ENCODE peak calls at places on chromosome 10, in nine cellular contexts. One of them, this sample, is unnamed.
A peak's percentile ranks its signal among the peaks of the same experiment; 100 is the strongest.

GRCh38 chr10:59829024-59829423 is 75.8 kb upstream of the MRLN start:
- DNase-seq in neural progenitor cell: no peak
- DNase-seq in endothelial cell of umbilical vein: no peak
- DNase-seq in colonic mucosa: no peak
- DNase-seq in mesendoderm: no peak
- DNase-seq in HAP-1: no peak
- DNase-seq in fibroblast of lung: no peak
- DNase-seq in uterus: no peak
- DNase-seq in ovary: no peak
- DNase-seq in this sample: no peak

GRCh38 chr10:114680557-114681117 is 22.6 kb upstream of the ABLIM1 start:
- DNase-seq in mesendoderm: no peak
- DNase-seq in uterus: no peak
- DNase-seq in HAP-1: no peak
- DNase-seq in ovary: no peak
- DNase-seq in neural progenitor cell: no peak
- DNase-seq in endothelial cell of umbilical vein: no peak
- DNase-seq in fibroblast of lung: no peak
- DNase-seq in colonic mucosa: no peak
- DNase-seq in this sample: no peak

GRCh38 chr10:30438016-30438850 is 4.2 kb downstream of the MAP3K8 start:
- DNase-seq in mesendoderm: no peak
- DNase-seq in fibroblast of lung: peak; percentile 55
- DNase-seq in neural progenitor cell: no peak
- DNase-seq in uterus: no peak
- DNase-seq in endothelial cell of umbilical vein: no peak
- DNase-seq in colonic mucosa: no peak
- DNase-seq in HAP-1: no peak
- DNase-seq in ovary: no peak
- DNase-seq in this sample: no peak

GRCh38 chr10:17001297-17001744 is 128.3 kb downstream of the CUBN start:
- DNase-seq in endothelial cell of umbilical vein: no peak
- DNase-seq in uterus: no peak
- DNase-seq in colonic mucosa: no peak
- DNase-seq in mesendoderm: no peak
- DNase-seq in neural progenitor cell: no peak
- DNase-seq in fibroblast of lung: peak; percentile 50
- DNase-seq in ovary: peak; percentile 48
- DNase-seq in HAP-1: no peak
- DNase-seq in this sample: no peak

GRCh38 chr10:107727762-107728317 is 563.3 kb upstream of the SORCS1 start:
- DNase-seq in endothelial cell of umbilical vein: no peak
- DNase-seq in mesendoderm: no peak
- DNase-seq in ovary: no peak
- DNase-seq in fibroblast of lung: peak; percentile 31
- DNase-seq in colonic mucosa: peak; percentile 38
- DNase-seq in neural progenitor cell: no peak
- DNase-seq in HAP-1: peak; percentile 11
- DNase-seq in uterus: no peak
- DNase-seq in this sample: no peak

GRCh38 chr10:100586959-100587358 is 51.2 kb downstream of the HIF1AN start:
- DNase-seq in mesendoderm: no peak
- DNase-seq in neural progenitor cell: no peak
- DNase-seq in ovary: no peak
- DNase-seq in fibroblast of lung: no peak
- DNase-seq in colonic mucosa: no peak
- DNase-seq in uterus: no peak
- DNase-seq in HAP-1: no peak
- DNase-seq in endothelial cell of umbilical vein: no peak
- DNase-seq in this sample: no peak

GRCh38 chr10:47369251-47369894 is 14.7 kb downstream of the ZNF488 start:
- DNase-seq in uterus: no peak
- DNase-seq in mesendoderm: no peak
- DNase-seq in endothelial cell of umbilical vein: no peak
- DNase-seq in colonic mucosa: no peak
- DNase-seq in HAP-1: no peak
- DNase-seq in ovary: no peak
- DNase-seq in fibroblast of lung: no peak
- DNase-seq in neural progenitor cell: no peak
- DNase-seq in this sample: no peak

GRCh38 chr10:126080879-126081331 is 184.5 kb downstream of the FANK1 start:
- DNase-seq in ovary: no peak
- DNase-seq in HAP-1: no peak
- DNase-seq in fibroblast of lung: peak; percentile 99
- DNase-seq in mesendoderm: no peak
- DNase-seq in colonic mucosa: no peak
- DNase-seq in endothelial cell of umbilical vein: peak; percentile 83
- DNase-seq in neural progenitor cell: no peak
- DNase-seq in uterus: no peak
- DNase-seq in this sample: no peak

GRCh38 chr10:123573236-123574147 is 92.7 kb upstream of the GPR26 start:
- DNase-seq in endothelial cell of umbilical vein: peak; percentile 8
- DNase-seq in mesendoderm: peak; percentile 91
- DNase-seq in fibroblast of lung: no peak
- DNase-seq in neural progenitor cell: peak; percentile 80
- DNase-seq in colonic mucosa: peak; percentile 77
- DNase-seq in uterus: no peak
- DNase-seq in HAP-1: peak; percentile 44
- DNase-seq in ovary: no peak
- DNase-seq in this sample: no peak

GRCh38 chr10:30812018-30812851 is 182.7 kb upstream of the LYZL2 start:
- DNase-seq in neural progenitor cell: no peak
- DNase-seq in ovary: peak; percentile 79
- DNase-seq in fibroblast of lung: peak; percentile 97
- DNase-seq in endothelial cell of umbilical vein: peak; percentile 96
- DNase-seq in colonic mucosa: peak; percentile 29
- DNase-seq in HAP-1: no peak
- DNase-seq in mesendoderm: no peak
- DNase-seq in uterus: peak; percentile 93
- DNase-seq in this sample: peak; percentile 75

GRCh38 chr10:3136336-3136735 is 36.2 kb downstream of the PITRM1 start:
- DNase-seq in neural progenitor cell: no peak
- DNase-seq in mesendoderm: no peak
- DNase-seq in uterus: no peak
- DNase-seq in HAP-1: no peak
- DNase-seq in endothelial cell of umbilical vein: no peak
- DNase-seq in colonic mucosa: no peak
- DNase-seq in ovary: peak; percentile 68
- DNase-seq in fibroblast of lung: no peak
- DNase-seq in this sample: peak; percentile 85

GRCh38 chr10:84254552-84255137 is 9.8 kb downstream of the RGR start:
- DNase-seq in uterus: no peak
- DNase-seq in fibroblast of lung: no peak
- DNase-seq in mesendoderm: no peak
- DNase-seq in ovary: no peak
- DNase-seq in neural progenitor cell: no peak
- DNase-seq in colonic mucosa: no peak
- DNase-seq in endothelial cell of umbilical vein: no peak
- DNase-seq in HAP-1: no peak
- DNase-seq in this sample: no peak

GRCh38 chr10:60896033-60896432 is 48.0 kb downstream of the RHOBTB1 start:
- DNase-seq in ovary: no peak
- DNase-seq in endothelial cell of umbilical vein: peak; percentile 13
- DNase-seq in neural progenitor cell: no peak
- DNase-seq in HAP-1: no peak
- DNase-seq in uterus: no peak
- DNase-seq in colonic mucosa: no peak
- DNase-seq in mesendoderm: no peak
- DNase-seq in fibroblast of lung: peak; percentile 71
- DNase-seq in this sample: no peak

GRCh38 chr10:73584737-73585136 is 6.4 kb downstream of the USP54 start:
- DNase-seq in ovary: no peak
- DNase-seq in endothelial cell of umbilical vein: no peak
- DNase-seq in colonic mucosa: no peak
- DNase-seq in fibroblast of lung: peak; percentile 41
- DNase-seq in mesendoderm: no peak
- DNase-seq in neural progenitor cell: no peak
- DNase-seq in uterus: no peak
- DNase-seq in HAP-1: no peak
- DNase-seq in this sample: no peak

GRCh38 chr10:104257235-104257634 is 2.5 kb downstream of the GSTO1 start:
- DNase-seq in mesendoderm: no peak
- DNase-seq in uterus: no peak
- DNase-seq in colonic mucosa: no peak
- DNase-seq in ovary: no peak
- DNase-seq in neural progenitor cell: no peak
- DNase-seq in endothelial cell of umbilical vein: no peak
- DNase-seq in fibroblast of lung: no peak
- DNase-seq in HAP-1: no peak
- DNase-seq in this sample: no peak

GRCh38 chr10:104260775-104261115 is 6.1 kb downstream of the GSTO1 start:
- DNase-seq in uterus: no peak
- DNase-seq in HAP-1: no peak
- DNase-seq in colonic mucosa: no peak
- DNase-seq in ovary: no peak
- DNase-seq in neural progenitor cell: no peak
- DNase-seq in endothelial cell of umbilical vein: peak; percentile 88
- DNase-seq in mesendoderm: no peak
- DNase-seq in fibroblast of lung: peak; percentile 72
- DNase-seq in this sample: no peak

GRCh38 chr10:104259999-104260774 is 5.5 kb downstream of the GSTO1 start:
- DNase-seq in mesendoderm: peak; percentile 18
- DNase-seq in ovary: no peak
- DNase-seq in HAP-1: no peak
- DNase-seq in fibroblast of lung: peak; percentile 22
- DNase-seq in colonic mucosa: no peak
- DNase-seq in endothelial cell of umbilical vein: peak; percentile 70
- DNase-seq in neural progenitor cell: no peak
- DNase-seq in uterus: no peak
- DNase-seq in this sample: no peak

GRCh38 chr10:104258209-104258608 is 3.5 kb downstream of the GSTO1 start:
- DNase-seq in mesendoderm: no peak
- DNase-seq in fibroblast of lung: no peak
- DNase-seq in HAP-1: no peak
- DNase-seq in neural progenitor cell: no peak
- DNase-seq in endothelial cell of umbilical vein: no peak
- DNase-seq in uterus: no peak
- DNase-seq in ovary: no peak
- DNase-seq in colonic mucosa: no peak
- DNase-seq in this sample: no peak

DNA sequence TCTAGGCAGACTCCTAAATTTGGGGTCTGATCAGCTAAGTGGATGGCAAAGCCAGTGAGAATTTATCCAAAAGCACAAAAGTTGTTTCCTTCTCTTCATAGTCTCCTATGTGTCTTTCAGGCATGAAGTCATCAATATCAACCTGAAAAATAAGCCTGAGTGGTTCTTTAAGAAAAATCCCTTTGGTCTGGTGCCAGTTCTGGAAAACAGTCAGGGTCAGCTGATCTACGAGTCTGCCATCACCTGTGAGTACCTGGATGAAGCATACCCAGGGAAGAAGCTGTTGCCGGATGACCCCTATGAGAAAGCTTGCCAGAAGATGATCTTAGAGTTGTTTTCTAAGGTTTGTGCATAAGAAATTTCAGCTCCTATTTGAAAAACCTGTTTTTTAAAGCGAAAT is 4.8 kb downstream of the GSTO1 start:
- DNase-seq in HAP-1: no peak
- DNase-seq in mesendoderm: no peak
- DNase-seq in uterus: no peak
- DNase-seq in ovary: no peak
- DNase-seq in fibroblast of lung: no peak
- DNase-seq in endothelial cell of umbilical vein: peak; percentile 27
- DNase-seq in colonic mucosa: no peak
- DNase-seq in neural progenitor cell: no peak
- DNase-seq in this sample: no peak
- H3K4me1 ChIP-seq in HAP-1: peaks cover 15% of the 10 kb centered on the region
- H3K4me1 ChIP-seq in mesendoderm: peaks cover 4% of the 10 kb centered on the region
- H3K4me1 ChIP-seq in uterus: no peaks in the 10 kb centered on the region
- H3K4me1 ChIP-seq in ovary: peaks cover 2% of the 10 kb centered on the region
- H3K4me1 ChIP-seq in fibroblast of lung: peaks cover 14% of the 10 kb centered on the region
- H3K4me1 ChIP-seq in endothelial cell of umbilical vein: peaks cover 64% of the 10 kb centered on the region
- H3K4me1 ChIP-seq in colonic mucosa: peaks cover under 1% of the 10 kb centered on the region
- H3K4me1 ChIP-seq in neural progenitor cell: peaks cover 6% of the 10 kb centered on the region
- H3K4me1 ChIP-seq in this sample: no peaks in the 10 kb centered on the region

GRCh38 chr10:79084012-79084971 is 15.5 kb downstream of the ZMIZ1 start:
- DNase-seq in uterus: peak; percentile 95
- DNase-seq in ovary: peak; percentile 98
- DNase-seq in HAP-1: peak; percentile 56
- DNase-seq in colonic mucosa: peak; percentile 93
- DNase-seq in endothelial cell of umbilical vein: peak; percentile 95
- DNase-seq in fibroblast of lung: peak; percentile 79
- DNase-seq in mesendoderm: peak; percentile 92
- DNase-seq in neural progenitor cell: no peak
- DNase-seq in this sample: peak; percentile 98
- H3K4me1 ChIP-seq in uterus: peaks cover 54% of the 10 kb centered on the region
- H3K4me1 ChIP-seq in ovary: peaks cover 61% of the 10 kb centered on the region
- H3K4me1 ChIP-seq in HAP-1: peaks cover 10% of the 10 kb centered on the region
- H3K4me1 ChIP-seq in colonic mucosa: peaks cover 53% of the 10 kb centered on the region
- H3K4me1 ChIP-seq in endothelial cell of umbilical vein: peaks cover 27% of the 10 kb centered on the region
- H3K4me1 ChIP-seq in fibroblast of lung: peaks cover 52% of the 10 kb centered on the region
- H3K4me1 ChIP-seq in mesendoderm: peaks cover 16% of the 10 kb centered on the region
- H3K4me1 ChIP-seq in neural progenitor cell: peaks cover 8% of the 10 kb centered on the region
- H3K4me1 ChIP-seq in this sample: peaks cover 100% of the 10 kb centered on the region

DNA sequence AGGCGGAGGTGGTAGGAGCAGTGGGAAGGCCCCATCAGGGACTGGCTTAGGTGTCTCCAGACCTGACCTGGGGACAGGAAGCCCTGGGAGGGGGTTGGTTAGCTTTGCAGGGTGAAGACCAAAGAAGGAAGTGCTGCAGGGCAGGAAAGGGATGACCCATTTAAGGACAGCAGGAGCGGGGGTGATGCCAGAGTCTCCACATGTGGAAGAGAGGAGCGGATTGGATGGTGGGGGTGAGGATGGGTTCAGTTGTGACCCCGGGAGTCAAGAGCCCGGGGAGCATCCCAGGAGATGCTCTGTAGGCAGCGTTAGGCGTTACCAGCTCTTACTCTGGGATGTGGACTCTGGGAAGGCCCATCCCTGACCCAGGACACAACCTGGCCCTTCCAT is 3.1 kb upstream of the LDB3 start:
- DNase-seq in colonic mucosa: no peak
- DNase-seq in HAP-1: no peak
- DNase-seq in ovary: no peak
- DNase-seq in uterus: no peak
- DNase-seq in mesendoderm: peak; percentile 77
- DNase-seq in endothelial cell of umbilical vein: no peak
- DNase-seq in fibroblast of lung: no peak
- DNase-seq in neural progenitor cell: no peak
- DNase-seq in this sample: no peak
- H3K4me1 ChIP-seq in colonic mucosa: no peaks in the 10 kb centered on the region
- H3K4me1 ChIP-seq in HAP-1: no peaks in the 10 kb centered on the region
- H3K4me1 ChIP-seq in ovary: peaks cover 25% of the 10 kb centered on the region
- H3K4me1 ChIP-seq in uterus: no peaks in the 10 kb centered on the region
- H3K4me1 ChIP-seq in mesendoderm: peaks cover 6% of the 10 kb centered on the region
- H3K4me1 ChIP-seq in endothelial cell of umbilical vein: no peaks in the 10 kb centered on the region
- H3K4me1 ChIP-seq in fibroblast of lung: no peaks in the 10 kb centered on the region
- H3K4me1 ChIP-seq in neural progenitor cell: peaks cover 13% of the 10 kb centered on the region
- H3K4me1 ChIP-seq in this sample: no peaks in the 10 kb centered on the region

DNA sequence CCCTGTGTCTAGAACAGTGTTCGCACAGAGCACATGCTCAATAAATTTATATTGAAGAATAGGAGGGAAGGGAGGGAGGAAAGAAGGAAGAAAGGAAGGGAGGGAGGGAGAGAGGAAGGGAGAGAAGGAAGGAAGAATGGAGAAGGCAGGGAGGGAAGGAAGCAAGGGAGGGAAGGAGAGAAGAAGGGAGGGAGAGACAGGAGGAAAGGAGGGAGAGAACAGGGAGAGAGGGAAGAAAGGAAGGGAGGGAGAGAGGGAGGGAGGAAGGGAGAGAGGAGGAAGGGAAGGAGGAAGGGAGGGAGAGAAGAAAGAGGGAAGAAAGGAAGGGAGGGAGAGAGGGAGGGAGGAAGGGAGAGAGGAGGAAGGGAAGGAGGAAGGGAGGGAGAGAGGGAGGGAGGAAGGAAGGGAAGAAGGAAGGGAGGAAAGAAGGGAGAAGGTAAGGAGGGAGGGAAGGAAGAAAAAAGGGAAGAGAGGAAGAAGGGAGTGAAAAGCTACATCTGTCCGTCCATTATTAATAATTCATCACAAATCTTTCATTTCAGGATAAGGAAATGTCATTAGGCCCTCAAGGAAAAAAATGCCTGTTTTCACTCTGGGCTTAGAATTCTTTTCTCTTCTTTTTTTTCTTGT is 79.7 kb downstream of the GRK5 start:
- DNase-seq in HAP-1: no peak
- DNase-seq in neural progenitor cell: no peak
- DNase-seq in fibroblast of lung: no peak
- DNase-seq in ovary: no peak
- DNase-seq in uterus: no peak
- DNase-seq in colonic mucosa: no peak
- DNase-seq in endothelial cell of umbilical vein: no peak
- DNase-seq in mesendoderm: no peak
- DNase-seq in this sample: no peak
- H3K4me1 ChIP-seq in HAP-1: no peaks in the 10 kb centered on the region
- H3K4me1 ChIP-seq in neural progenitor cell: peaks cover 8% of the 10 kb centered on the region
- H3K4me1 ChIP-seq in fibroblast of lung: peaks cover 50% of the 10 kb centered on the region
- H3K4me1 ChIP-seq in ovary: peaks cover 62% of the 10 kb centered on the region
- H3K4me1 ChIP-seq in uterus: peaks cover 17% of the 10 kb centered on the region
- H3K4me1 ChIP-seq in colonic mucosa: no peaks in the 10 kb centered on the region
- H3K4me1 ChIP-seq in endothelial cell of umbilical vein: peaks cover 2% of the 10 kb centered on the region
- H3K4me1 ChIP-seq in mesendoderm: peaks cover 2% of the 10 kb centered on the region
- H3K4me1 ChIP-seq in this sample: no peaks in the 10 kb centered on the region

This sample was measured in right atrium auricular region.